ENCODE peak calls at places on chromosome 13, in six cellular contexts. G, H, B, R, J and D are unnamed samples.

GRCh38 chr13:19601749-19602725 is 31.4 kb upstream of the MPHOSPH8 start:
- DNase-seq in G (peak), H (peak), B (no peak), R (peak), J (peak), D (peak)

GRCh38 chr13:25281193-25281936 is 5.9 kb downstream of the MTMR6 start:
- DNase-seq in G (no peak), H (no peak), B (no peak), R (no peak), J (no peak), D (no peak)

GRCh38 chr13:73310366-73310765 is 251.6 kb downstream of the KLF5 start:
- DNase-seq in G (no peak), H (no peak), B (no peak), R (no peak), J (no peak), D (no peak)

GRCh38 chr13:97330448-97330847 is 103.5 kb upstream of the RAP2A start:
- DNase-seq in G (no peak), H (no peak), B (no peak), R (no peak), J (no peak), D (no peak)

GRCh38 chr13:95643814-95644598 is 500 bp downstream of the DZIP1 start:
- DNase-seq in G (no peak), H (peak), B (peak), R (no peak), J (peak), D (peak)

GRCh38 chr13:98871727-98872126 is 106.1 kb downstream of the DOCK9 start:
- DNase-seq in G (no peak), H (no peak), B (no peak), R (no peak), J (no peak), D (no peak)

GRCh38 chr13:48571121-48571901 is 38.4 kb upstream of the RCBTB2 start:
- DNase-seq in G (no peak), H (no peak), B (peak), R (no peak), J (no peak), D (peak)

GRCh38 chr13:52454459-52454824 is 836 bp upstream of the CKAP2 start:
- DNase-seq in G (no peak), H (no peak), B (peak), R (no peak), J (peak), D (no peak)

GRCh38 chr13:29801737-29802305 is 48.6 kb downstream of the UBL3 start:
- DNase-seq in G (peak), H (no peak), B (no peak), R (no peak), J (no peak), D (peak)